ENCODE peak calls at places on chromosomes 3 and 15, in five cellular contexts. I, N, S, K and C are unnamed samples.

GRCh38 chr3:132283440-132283839 is 33.8 kb upstream of the ACP3 start:
- DNase-seq in I (no peak), N (no peak), S (no peak), K (no peak), C (peak)

GRCh38 chr3:113140876-113141275 is 70.5 kb upstream of the BOC start:
- DNase-seq in I (no peak), N (no peak), S (no peak), K (no peak), C (no peak)

GRCh38 chr3:107220538-107220937 is 156.7 kb upstream of the CCDC54 start:
- DNase-seq in I (no peak), N (no peak), S (no peak), K (no peak), C (no peak)

GRCh38 chr3:175316799-175317198 is 457.7 kb downstream of the NAALADL2 start:
- DNase-seq in I (no peak), N (no peak), S (no peak), K (no peak), C (no peak)

GRCh38 chr3:195133462-195133861 is 137.5 kb downstream of the XXYLT1 start:
- DNase-seq in I (no peak), N (peak), S (no peak), K (no peak), C (no peak)

GRCh38 chr3:94234177-94234788 is 171.4 kb downstream of the NSUN3 start:
- DNase-seq in I (no peak), N (no peak), S (no peak), K (no peak), C (peak)

GRCh38 chr3:152309031-152309430 is 40.3 kb downstream of the MBNL1 start:
- DNase-seq in I (no peak), N (no peak), S (no peak), K (no peak), C (no peak)

GRCh38 chr3:172333692-172334457 is 114.4 kb downstream of the GHSR start:
- DNase-seq in I (no peak), N (no peak), S (no peak), K (no peak), C (no peak)

GRCh38 chr3:42306499-42306898 is 40.5 kb upstream of the CCK start:
- DNase-seq in I (no peak), N (no peak), S (no peak), K (no peak), C (no peak)

GRCh38 chr15:65525622-65526021 is 4.6 kb upstream of the HACD3 start:
- DNase-seq in I (no peak), N (no peak), S (no peak), K (no peak), C (no peak)

GRCh38 chr3:71121429-71122167 is 461.9 kb downstream of the FOXP1 start:
- DNase-seq in I (no peak), N (no peak), S (no peak), K (no peak), C (no peak)

GRCh38 chr15:34610388-34610787 is 26.9 kb upstream of the GOLGA8B start:
- DNase-seq in I (no peak), N (no peak), S (no peak), K (no peak), C (peak)

GRCh38 chr15:20346082-20346805 is 195.4 kb downstream of the GOLGA6L6 start:
- DNase-seq in I (peak), N (no peak), S (peak), K (no peak), C (no peak)

GRCh38 chr15:42591238-42591936 is 16.0 kb downstream of the STARD9 start:
- DNase-seq in I (no peak), N (no peak), S (no peak), K (no peak), C (peak)

GRCh38 chr3:36866358-36866757 is 78.5 kb downstream of the TRANK1 start:
- DNase-seq in I (no peak), N (no peak), S (no peak), K (no peak), C (no peak)

GRCh38 chr3:186742618-186743335 is 25.6 kb downstream of the KNG1 start:
- DNase-seq in I (no peak), N (no peak), S (no peak), K (no peak), C (no peak)

GRCh38 chr15:51299187-51300015 is 39.0 kb downstream of the CYP19A1 start:
- DNase-seq in I (no peak), N (no peak), S (no peak), K (no peak), C (no peak)

GRCh38 chr3:179768080-179768479 is 115.2 kb downstream of the USP13 start:
- DNase-seq in I (no peak), N (no peak), S (no peak), K (no peak), C (peak)

GRCh38 chr3:51311055-51311454 is 74.0 kb upstream of the MANF start:
- DNase-seq in I (no peak), N (no peak), S (no peak), K (no peak), C (peak)

GRCh38 chr15:98160236-98160635 is 199.7 kb downstream of the ARRDC4 start:
- DNase-seq in I (no peak), N (no peak), S (no peak), K (no peak), C (no peak)

GRCh38 chr15:32852771-32853170 is 135.0 kb downstream of the GREM1 start:
- DNase-seq in I (no peak), N (no peak), S (no peak), K (no peak), C (no peak)

GRCh38 chr15:92324036-92324963 is 69.4 kb upstream of the ST8SIA2 start:
- DNase-seq in I (no peak), N (no peak), S (no peak), K (no peak), C (no peak)

GRCh38 chr3:7518471-7518870 is 657.6 kb downstream of the GRM7 start:
- DNase-seq in I (no peak), N (no peak), S (no peak), K (no peak), C (no peak)

GRCh38 chr15:58528197-58528870 is 96.5 kb downstream of the LIPC start:
- DNase-seq in I (no peak), N (no peak), S (no peak), K (no peak), C (no peak)

GRCh38 chr15:100687532-100688215 is 85.3 kb downstream of the ASB7 start:
- DNase-seq in I (no peak), N (no peak), S (no peak), K (no peak), C (no peak)